ENCODE peak calls at places on chromosomes 7 and 10, in four cellular contexts. One of them, this sample, is unnamed.

GRCh38 chr10:123039632-123039930 is 30.8 kb downstream of the ACADSB start:
- DNase-seq in GM12878: no peak
- DNase-seq in A549: no peak
- DNase-seq in IMR-90: no peak
- DNase-seq in this sample: no peak

GRCh38 chr10:31064334-31064733 is 32.7 kb upstream of the ZNF438 start:
- DNase-seq in GM12878: no peak
- DNase-seq in A549: no peak
- DNase-seq in IMR-90: peak
- DNase-seq in this sample: no peak

GRCh38 chr7:31006864-31007263 is 43.1 kb downstream of the GHRHR start:
- DNase-seq in GM12878: no peak
- DNase-seq in A549: no peak
- DNase-seq in IMR-90: no peak
- DNase-seq in this sample: no peak

GRCh38 chr7:23590529-23590928 is 6.7 kb upstream of the CCDC126 start:
- DNase-seq in A549: no peak
- DNase-seq in IMR-90: no peak
- DNase-seq in GM12878: no peak
- DNase-seq in this sample: no peak

GRCh38 chr7:80093349-80093748 is 41.3 kb upstream of the GNAI1 start:
- DNase-seq in IMR-90: no peak
- DNase-seq in GM12878: no peak
- DNase-seq in A549: no peak
- DNase-seq in this sample: no peak

GRCh38 chr10:67549390-67549789 is 146.6 kb downstream of the CTNNA3 start:
- DNase-seq in IMR-90: peak
- DNase-seq in GM12878: no peak
- DNase-seq in A549: no peak
- DNase-seq in this sample: no peak

GRCh38 chr10:13351340-13351915 is 3.3 kb upstream of the SEPHS1 start:
- DNase-seq in IMR-90: no peak
- DNase-seq in GM12878: no peak
- DNase-seq in A549: no peak
- DNase-seq in this sample: no peak

GRCh38 chr10:12766222-12766621 is 235.3 kb downstream of the CCDC3 start:
- DNase-seq in A549: no peak
- DNase-seq in IMR-90: no peak
- DNase-seq in GM12878: no peak
- DNase-seq in this sample: no peak

GRCh38 chr10:116668446-116668845 is 47.7 kb downstream of the PNLIPRP2 start:
- DNase-seq in IMR-90: no peak
- DNase-seq in GM12878: no peak
- DNase-seq in A549: no peak
- DNase-seq in this sample: no peak

GRCh38 chr10:81722405-81722804 is 152.6 kb upstream of the NRG3 start:
- DNase-seq in GM12878: no peak
- DNase-seq in IMR-90: no peak
- DNase-seq in A549: no peak
- DNase-seq in this sample: no peak

GRCh38 chr7:121138262-121138933 is 149.9 kb downstream of the CPED1 start:
- DNase-seq in A549: no peak
- DNase-seq in GM12878: peak
- DNase-seq in IMR-90: no peak
- DNase-seq in this sample: no peak

GRCh38 chr7:27826347-27826746 is 86.4 kb downstream of the TAX1BP1 start:
- DNase-seq in IMR-90: no peak
- DNase-seq in A549: no peak
- DNase-seq in GM12878: no peak
- DNase-seq in this sample: no peak
- TF ChIP-seq RFX5 in IMR-90: no peak
- TF ChIP-seq RFX5 in A549: no peak
- TF ChIP-seq RFX5 in GM12878: no peak
- TF ChIP-seq RFX5 in this sample: no peak

GRCh38 chr10:102656026-102656425 is 11.7 kb downstream of the TRIM8 start:
- DNase-seq in GM12878: no peak
- DNase-seq in A549: no peak
- DNase-seq in IMR-90: no peak
- DNase-seq in this sample: no peak

GRCh38 chr10:102657984-102658724 is 13.9 kb downstream of the TRIM8 start:
- DNase-seq in IMR-90: peak
- DNase-seq in GM12878: no peak
- DNase-seq in A549: no peak
- DNase-seq in this sample: no peak

GRCh38 chr10:102654969-102655368 is 10.7 kb downstream of the TRIM8 start:
- DNase-seq in IMR-90: no peak
- DNase-seq in GM12878: no peak
- DNase-seq in A549: no peak
- DNase-seq in this sample: no peak

GRCh38 chr10:102657451-102657850 is 13.2 kb downstream of the TRIM8 start:
- DNase-seq in IMR-90: no peak
- DNase-seq in A549: no peak
- DNase-seq in GM12878: no peak
- DNase-seq in this sample: no peak

GRCh38 chr10:102656791-102657371 is 12.6 kb downstream of the TRIM8 start:
- DNase-seq in GM12878: no peak
- DNase-seq in IMR-90: no peak
- DNase-seq in A549: no peak
- DNase-seq in this sample: no peak
- TF ChIP-seq RFX5 in GM12878: no peak
- TF ChIP-seq RFX5 in IMR-90: no peak
- TF ChIP-seq RFX5 in A549: no peak
- TF ChIP-seq RFX5 in this sample: no peak

DNA sequence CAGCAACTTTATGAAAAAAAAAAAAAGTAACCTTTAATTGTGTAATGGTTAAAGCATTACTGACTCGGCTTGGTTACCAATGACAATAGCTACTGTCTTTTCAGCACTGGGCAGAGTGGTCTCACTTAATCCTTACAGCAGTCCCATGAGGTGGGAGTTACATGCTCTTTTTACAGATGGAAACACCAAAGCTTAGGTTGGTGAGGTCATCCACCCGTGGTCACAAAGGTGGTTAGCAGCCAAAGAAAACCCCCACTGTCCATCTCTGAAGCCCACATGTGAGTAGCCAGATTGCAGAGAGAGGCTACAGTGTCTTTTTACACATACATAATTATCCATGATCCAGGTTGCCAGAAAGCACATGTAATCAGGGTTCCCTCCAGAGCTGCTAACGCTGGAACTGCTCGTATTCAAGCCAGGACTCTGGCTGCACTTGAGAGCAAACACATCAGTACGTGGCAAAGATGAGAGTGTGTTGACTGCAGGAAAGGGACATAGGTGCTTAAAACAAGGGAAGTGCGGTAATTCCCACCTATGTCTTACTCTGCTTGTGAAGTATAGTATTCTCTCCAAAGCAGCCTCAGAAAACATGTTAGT is 24.6 kb upstream of the ANKRD2 start:
- DNase-seq in GM12878: no peak
- DNase-seq in A549: no peak
- DNase-seq in IMR-90: peak
- DNase-seq in this sample: no peak
- TF ChIP-seq RFX5 in GM12878: no peak
- TF ChIP-seq RFX5 in A549: no peak
- TF ChIP-seq RFX5 in IMR-90: no peak
- TF ChIP-seq RFX5 in this sample: no peak

GRCh38 chr7:55370001-55370400 is 4.9 kb downstream of the LANCL2 start:
- DNase-seq in A549: no peak
- DNase-seq in GM12878: no peak
- DNase-seq in IMR-90: peak
- DNase-seq in this sample: no peak
- TF ChIP-seq RFX5 in A549: no peak
- TF ChIP-seq RFX5 in GM12878: no peak
- TF ChIP-seq RFX5 in IMR-90: no peak
- TF ChIP-seq RFX5 in this sample: no peak

GRCh38 chr7:157550300-157551275 is 213.8 kb downstream of the DNAJB6 start:
- DNase-seq in A549: no peak
- DNase-seq in GM12878: no peak
- DNase-seq in IMR-90: no peak
- DNase-seq in this sample: no peak
- TF ChIP-seq RFX5 in A549: no peak
- TF ChIP-seq RFX5 in GM12878: no peak
- TF ChIP-seq RFX5 in IMR-90: no peak
- TF ChIP-seq RFX5 in this sample: no peak

This sample was measured in HepG2.